ENCODE peak calls at places on chromosomes 4 and X, in six cellular contexts. T is A549, Y is AG09309, F is AG10803, X is stomach, H is HepG2. C is an unnamed sample.
A peak's percentile ranks its signal among the peaks of the same experiment; 100 is the strongest.

GRCh38 chr4:168212656-168213055 is 105.9 kb downstream of the DDX60 start:
- DNase-seq in Y (no peak), X (no peak), H (no peak), T (no peak), F (no peak), C (no peak)

GRCh38 chr4:155903453-155903852 is at the start of gene TDO2:
- DNase-seq in F (no peak), Y (no peak), H (no peak), T (no peak), X (no peak), C (no peak)

GRCh38 chrX:11670316-11670715 is 4.6 kb upstream of the ARHGAP6 start:
- DNase-seq in T (no peak), F (no peak), H (no peak), X (no peak), Y (no peak), C (no peak)

GRCh38 chrX:143663755-143664154 is 27.9 kb upstream of the SLITRK4 start:
- DNase-seq in X (no peak), H (no peak), Y (no peak), F (no peak), T (no peak), C (no peak)

GRCh38 chr4:100420571-100420970 is 97.3 kb downstream of the EMCN start:
- DNase-seq in T (no peak), H (no peak), Y (no peak), F (peak; percentile 5), X (no peak), C (no peak)

GRCh38 chrX:94854251-94854650 is 1180.2 kb downstream of the FAM133A start:
- DNase-seq in H (no peak), Y (no peak), T (no peak), F (no peak), X (no peak), C (no peak)

GRCh38 chr4:47839259-47839658 is 1.4 kb upstream of the CORIN start:
- DNase-seq in T (peak; percentile 1), Y (peak; percentile 38), F (peak; percentile 24), X (no peak), H (no peak), C (no peak)

GRCh38 chr4:186297013-186297645 is 31.1 kb downstream of the F11 start:
- DNase-seq in Y (peak; percentile 34), T (peak; percentile 54), H (peak; percentile 32), X (no peak), F (peak; percentile 57), C (peak; percentile 22)

GRCh38 chr4:149005191-149005590 is 563.0 kb upstream of the NR3C2 start:
- DNase-seq in H (no peak), T (no peak), Y (no peak), X (no peak), F (no peak), C (no peak)

GRCh38 chr4:2934077-2934812 is 29.0 kb downstream of the NOP14 start:
- DNase-seq in T (peak; percentile 41), Y (no peak), H (no peak), X (peak; percentile 57), F (peak; percentile 68), C (no peak)

GRCh38 chr4:5887361-5888221 is 5.3 kb downstream of the CRMP1 start:
- DNase-seq in H (no peak), T (no peak), Y (no peak), X (no peak), F (no peak), C (no peak)

GRCh38 chr4:17817027-17817426 is 6.2 kb downstream of the NCAPG start:
- DNase-seq in T (peak; percentile 42), X (no peak), Y (peak; percentile 57), H (peak; percentile 29), F (peak; percentile 87), C (no peak)

GRCh38 chrX:124023838-124024238 is 62.3 kb downstream of the STAG2 start:
- DNase-seq in T (peak; percentile 20), F (peak; percentile 30), X (no peak), H (no peak), Y (no peak), C (no peak)

GRCh38 chr4:108492816-108493595 is 127.4 kb upstream of the RPL34 start:
- DNase-seq in T (peak; percentile 2), Y (no peak), X (no peak), F (peak; percentile 5), H (peak; percentile 16), C (peak; percentile 43)

GRCh38 chr4:44447563-44448504 is 775 bp downstream of the KCTD8 start:
- DNase-seq in Y (no peak), T (peak; percentile 10), X (peak; percentile 70), F (no peak), H (no peak), C (no peak)

GRCh38 chrX:24260827-24261550 is 52.9 kb downstream of the SUPT20HL2 start:
- DNase-seq in Y (no peak), H (no peak), F (peak; percentile 70), T (no peak), X (no peak), C (no peak)

GRCh38 chr4:8393593-8394038 is 46.9 kb downstream of the ACOX3 start:
- DNase-seq in T (peak; percentile 56), F (peak; percentile 98), X (no peak), H (no peak), Y (peak; percentile 98), C (no peak)

GRCh38 chr4:22434895-22435294 is 81.0 kb downstream of the ADGRA3 start:
- DNase-seq in F (peak; percentile 36), H (peak; percentile 59), X (peak; percentile 35), T (peak; percentile 59), Y (peak; percentile 10), C (peak; percentile 28)

GRCh38 chrX:130539721-130540321 is 138.0 kb downstream of the RBMX2 start:
- DNase-seq in H (peak; percentile 15), F (peak; percentile 51), X (peak; percentile 46), Y (no peak), T (peak; percentile 53), C (peak; percentile 50)

GRCh38 chrX:40816906-40817305 is 81.6 kb upstream of the MED14 start:
- DNase-seq in H (no peak), F (no peak), Y (no peak), T (no peak), X (no peak), C (no peak)

GRCh38 chrX:1164322-1165288 is 47.8 kb downstream of the CRLF2 start:
- DNase-seq in H (no peak), Y (no peak), T (peak; percentile 60), X (no peak), F (no peak), C (no peak)

GRCh38 chr4:85406185-85406584 is 68.8 kb upstream of the ARHGAP24 start:
- DNase-seq in H (no peak), T (no peak), Y (no peak), X (no peak), F (no peak), C (no peak)

GRCh38 chr4:45350438-45350837 is 624.1 kb upstream of the GNPDA2 start:
- DNase-seq in T (no peak), X (no peak), H (no peak), Y (no peak), F (peak; percentile 0), C (no peak)

DNA sequence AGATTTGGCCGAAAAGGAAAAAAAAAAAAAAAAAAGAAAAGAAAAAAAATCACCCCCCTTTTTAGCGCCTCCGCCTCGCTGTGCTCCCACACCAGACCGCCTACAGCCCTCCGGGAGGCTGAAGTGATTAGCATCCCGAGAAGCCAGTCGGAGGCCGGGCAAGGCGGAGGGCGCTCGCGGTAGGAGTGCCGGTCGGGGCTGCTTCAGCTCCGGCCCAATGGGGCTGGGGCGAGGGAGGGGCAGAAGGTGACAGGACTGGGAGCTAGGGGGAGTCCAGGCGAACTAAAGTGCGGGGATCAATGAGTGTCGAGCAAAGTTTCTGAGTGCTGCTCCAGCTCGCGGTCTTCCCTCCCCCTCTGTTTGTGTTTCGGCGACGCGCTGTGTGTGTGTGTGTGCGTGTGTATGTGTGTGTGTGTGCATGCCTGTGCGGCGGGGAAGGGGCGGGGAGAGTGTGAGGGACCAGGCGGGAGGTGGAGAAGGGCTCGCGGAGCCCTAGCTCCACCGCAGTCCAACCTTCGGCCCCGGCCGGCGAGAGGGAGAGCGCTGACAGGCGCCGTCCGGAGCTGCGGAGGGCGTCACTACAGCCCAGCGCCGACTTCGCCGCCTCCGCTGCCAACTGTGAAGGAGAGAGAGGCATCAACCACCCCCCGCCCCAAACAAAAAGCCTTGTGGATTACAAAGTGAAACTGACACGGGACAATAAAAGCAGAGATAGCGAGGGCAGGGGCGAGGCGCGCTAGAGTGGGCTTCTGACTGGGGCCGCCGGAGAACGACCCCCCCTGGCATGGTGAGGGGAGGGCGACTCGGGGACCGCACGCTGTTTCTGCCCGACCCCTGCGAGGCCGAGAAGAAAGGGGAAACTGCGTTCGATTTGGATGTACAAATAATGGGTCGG is at the start of gene FAT4:
- DNase-seq in H (peak; percentile 88), Y (peak; percentile 92), F (peak; percentile 99), T (peak; percentile 88), X (peak; percentile 86), C (peak; percentile 89)
- TF ChIP-seq CTCF in H (peak; percentile 52), Y (no peak), F (peak; percentile 34), T (no peak), X (no peak), C (no peak)

DNA sequence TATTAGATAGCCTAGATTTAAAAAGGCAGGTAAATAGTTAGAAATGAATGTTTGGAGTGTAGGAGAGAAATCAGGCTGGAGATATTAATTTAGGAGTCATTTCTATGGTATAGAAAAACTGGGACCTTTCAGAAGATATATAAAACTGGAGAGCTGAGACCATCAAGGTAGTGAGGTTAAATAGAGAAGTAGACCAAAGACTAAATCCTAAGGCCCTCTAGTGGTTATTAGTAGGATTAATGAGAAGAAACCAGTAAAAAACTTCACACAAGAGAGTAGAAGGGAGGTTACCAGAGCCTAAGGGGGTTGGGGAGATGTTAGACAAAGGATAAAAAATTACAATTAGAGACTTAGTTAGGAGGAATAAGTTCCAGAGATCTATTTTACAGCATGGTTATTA is 351.0 kb upstream of the SPANXN1 start:
- DNase-seq in F (no peak), Y (no peak), H (no peak), T (no peak), X (no peak), C (no peak)
- TF ChIP-seq CTCF in F (peak; percentile 32), Y (peak; percentile 36), H (no peak), T (no peak), X (no peak), C (no peak)

DNA sequence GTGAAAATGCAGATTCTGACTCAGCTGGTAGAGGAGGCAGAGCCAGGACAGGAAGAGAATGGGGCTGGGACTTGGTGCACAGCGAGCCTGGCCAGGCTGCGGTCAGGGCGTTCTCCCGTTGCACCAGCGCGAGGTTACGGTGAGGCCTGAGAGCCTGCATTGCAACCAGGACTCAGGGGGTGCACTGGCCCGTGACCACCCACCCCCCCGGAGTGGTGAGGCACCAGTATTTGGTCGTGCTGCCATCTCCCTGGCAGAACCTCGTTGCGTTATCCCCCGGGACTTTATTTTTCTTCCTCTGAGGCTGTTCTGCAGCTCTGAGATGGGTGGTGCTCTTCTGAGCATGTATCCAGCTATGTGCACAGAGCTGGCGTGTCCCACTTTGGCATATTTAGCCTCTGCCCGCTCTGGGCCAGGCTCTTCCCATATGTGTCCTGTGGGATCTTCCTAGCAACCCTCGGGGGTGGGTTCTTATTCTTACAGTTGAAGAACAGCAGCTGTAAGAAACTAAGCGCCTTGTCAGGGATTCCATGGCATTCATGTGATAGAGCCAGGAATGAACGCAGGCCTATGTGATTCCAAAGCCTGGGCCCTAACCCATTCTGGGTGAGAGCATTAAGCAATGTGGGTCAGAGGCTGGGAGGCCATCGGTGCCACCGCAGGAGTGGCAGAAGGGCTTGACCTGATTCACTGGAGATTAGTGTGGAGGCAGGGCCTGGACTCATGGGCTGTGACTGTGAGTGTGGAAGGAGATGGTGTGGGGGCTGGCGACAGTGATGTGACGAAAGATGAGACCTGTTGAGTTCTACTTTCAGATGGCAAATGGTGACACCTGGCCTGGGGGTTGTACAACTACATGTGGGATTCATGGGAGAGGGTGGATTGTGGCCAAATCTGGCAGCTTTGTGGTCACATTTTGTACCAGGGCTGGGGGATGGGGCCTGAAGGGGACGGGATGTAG is 3.1 kb downstream of the TADA2B start:
- DNase-seq in X (no peak), F (peak; percentile 59), Y (no peak), T (no peak), H (no peak), C (no peak)
- TF ChIP-seq CTCF in X (no peak), F (no peak), Y (no peak), T (no peak), H (no peak), C (no peak)

GRCh38 chrX:27968891-27969290 is 12.4 kb downstream of the DCAF8L1 start:
- DNase-seq in T (no peak), X (no peak), Y (no peak), F (no peak), H (no peak), C (no peak)
- TF ChIP-seq CTCF in T (no peak), X (no peak), Y (no peak), F (no peak), H (no peak), C (no peak)